ENCODE peak calls at places on chromosome 22, in nine cellular contexts. I, J, W, G, L, S, E, C and V are unnamed samples.

GRCh38 chr22:20571531-20572007 is 64.2 kb downstream of the MED15 start:
- DNase-seq in W (peak; percentile 53), S (peak; percentile 66), G (no peak), E (no peak), C (peak; percentile 41), J (no peak), L (no peak), I (peak; percentile 36), V (peak; percentile 53)

GRCh38 chr22:32996276-32996675 is 61.9 kb downstream of the SYN3 start:
- DNase-seq in E (no peak), L (no peak), I (no peak), J (no peak), G (no peak), C (no peak), W (no peak), S (no peak), V (no peak)

GRCh38 chr22:37064553-37064952 is 13.0 kb downstream of the KCTD17 start:
- DNase-seq in I (no peak), G (no peak), W (no peak), J (no peak), S (no peak), E (no peak), C (no peak), L (no peak), V (no peak)

GRCh38 chr22:28711820-28712777 is 29.5 kb downstream of the CHEK2 start:
- DNase-seq in J (no peak), E (no peak), I (peak; percentile 94), C (no peak), G (no peak), S (no peak), W (peak; percentile 97), L (no peak), V (peak; percentile 88)

GRCh38 chr22:20117656-20118571 is 888 bp upstream of the TRMT2A start:
- DNase-seq in C (peak; percentile 43), J (no peak), G (no peak), S (peak; percentile 40), L (peak; percentile 69), W (peak; percentile 31), I (peak; percentile 46), E (no peak), V (peak; percentile 23)

GRCh38 chr22:49170053-49170452 is 657.6 kb downstream of the BRD1 start:
- DNase-seq in S (no peak), E (no peak), I (no peak), G (no peak), W (no peak), L (no peak), C (no peak), J (no peak), V (no peak)

GRCh38 chr22:49966716-49967332 is 6.3 kb downstream of the PIM3 start:
- DNase-seq in W (no peak), G (peak; percentile 30), I (no peak), E (peak; percentile 75), L (peak; percentile 37), C (peak; percentile 38), J (no peak), S (no peak), V (no peak)

GRCh38 chr22:49062155-49063039 is 765.3 kb downstream of the BRD1 start:
- DNase-seq in C (peak; percentile 87), L (no peak), J (no peak), G (no peak), I (no peak), E (no peak), W (no peak), S (no peak), V (no peak)

GRCh38 chr22:25961699-25962098 is 207.6 kb upstream of the SEZ6L start:
- DNase-seq in C (no peak), J (no peak), E (no peak), S (no peak), I (no peak), G (no peak), L (no peak), W (no peak), V (no peak)

GRCh38 chr22:25956801-25957200 is 212.5 kb upstream of the SEZ6L start:
- DNase-seq in L (no peak), W (no peak), C (no peak), G (no peak), I (no peak), E (no peak), J (no peak), S (no peak), V (no peak)

GRCh38 chr22:35892192-35892591 is 136.4 kb downstream of the RBFOX2 start:
- DNase-seq in W (peak; percentile 80), J (no peak), S (no peak), L (no peak), G (no peak), I (peak; percentile 70), E (no peak), C (no peak), V (peak; percentile 72)

GRCh38 chr22:32317524-32317923 is 40.1 kb upstream of the RFPL3 start:
- DNase-seq in E (no peak), W (no peak), L (no peak), S (no peak), G (no peak), I (no peak), C (no peak), J (no peak), V (no peak)

GRCh38 chr22:27686534-27686933 is 115.0 kb downstream of the MN1 start:
- DNase-seq in S (no peak), E (peak; percentile 97), W (peak; percentile 90), L (no peak), J (no peak), C (peak; percentile 54), I (peak; percentile 30), G (peak; percentile 86), V (peak; percentile 69)

GRCh38 chr22:45572444-45572843 is 69.8 kb downstream of the FBLN1 start:
- DNase-seq in G (no peak), E (no peak), S (no peak), C (no peak), W (peak; percentile 22), L (no peak), J (no peak), I (peak; percentile 95), V (peak; percentile 34)

GRCh38 chr22:37021710-37022482 is 2.4 kb downstream of the MPST start:
- DNase-seq in J (no peak), E (no peak), G (no peak), C (no peak), S (peak; percentile 39), L (no peak), I (peak; percentile 65), W (peak; percentile 48), V (peak; percentile 50)

GRCh38 chr22:17268501-17269223 is 49.4 kb upstream of the ADA2 start:
- DNase-seq in J (no peak), L (no peak), I (no peak), W (no peak), G (no peak), E (no peak), S (no peak), C (no peak), V (peak; percentile 9)
- TF ChIP-seq CTCF in J (peak; percentile 11), L (peak; percentile 56), I (no peak), W (no peak), G (no peak), E (no peak), S (no peak), C (no peak), V (no peak)

GRCh38 chr22:47515384-47516125 is 753.1 kb downstream of the TBC1D22A start:
- DNase-seq in G (no peak), L (no peak), S (no peak), E (no peak), J (no peak), C (no peak), I (no peak), W (no peak), V (no peak)
- TF ChIP-seq CTCF in G (no peak), L (no peak), S (no peak), E (no peak), J (no peak), C (no peak), I (no peak), W (no peak), V (no peak)

GRCh38 chr22:22076937-22077703 is 94.5 kb upstream of the TOP3B start:
- DNase-seq in W (peak; percentile 69), C (no peak), G (no peak), L (no peak), I (peak; percentile 85), S (no peak), E (no peak), J (no peak), V (peak; percentile 73)

GRCh38 chr22:22075382-22076163 is 93.0 kb upstream of the TOP3B start:
- DNase-seq in S (no peak), L (no peak), W (no peak), J (no peak), I (no peak), C (no peak), G (no peak), E (no peak), V (no peak)

GRCh38 chr22:22074634-22075381 is 92.2 kb upstream of the TOP3B start:
- DNase-seq in C (no peak), E (no peak), G (no peak), S (no peak), I (peak; percentile 55), L (no peak), J (no peak), W (no peak), V (no peak)

GRCh38 chr22:22078329-22078728 is 95.7 kb upstream of the TOP3B start:
- DNase-seq in J (no peak), L (no peak), W (no peak), E (no peak), I (no peak), G (no peak), S (no peak), C (no peak), V (no peak)

DNA sequence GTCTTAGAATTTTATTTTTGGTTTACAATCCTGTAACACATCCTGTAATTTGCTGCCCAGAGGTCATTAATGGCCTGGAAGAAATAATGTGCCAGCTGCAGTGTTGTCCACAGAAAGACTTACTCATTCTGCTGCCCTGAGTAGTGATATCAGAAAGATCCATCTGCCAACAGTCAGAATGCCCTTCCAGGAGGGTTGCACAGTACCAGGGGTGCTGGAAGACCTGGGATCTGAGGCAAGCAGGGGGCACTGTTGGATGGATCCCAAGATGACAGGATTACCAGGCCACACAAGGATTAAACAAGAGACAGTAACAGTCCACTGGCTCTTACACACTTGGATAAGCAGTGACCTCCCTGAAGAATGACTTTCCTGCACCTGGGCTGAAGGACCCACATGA is 93.8 kb upstream of the TOP3B start:
- DNase-seq in L (no peak), W (no peak), C (no peak), E (no peak), S (no peak), J (no peak), G (no peak), I (no peak), V (no peak)
- TF ChIP-seq CTCF in L (no peak), W (no peak), C (no peak), E (no peak), S (no peak), J (no peak), G (no peak), I (no peak), V (no peak)

DNA sequence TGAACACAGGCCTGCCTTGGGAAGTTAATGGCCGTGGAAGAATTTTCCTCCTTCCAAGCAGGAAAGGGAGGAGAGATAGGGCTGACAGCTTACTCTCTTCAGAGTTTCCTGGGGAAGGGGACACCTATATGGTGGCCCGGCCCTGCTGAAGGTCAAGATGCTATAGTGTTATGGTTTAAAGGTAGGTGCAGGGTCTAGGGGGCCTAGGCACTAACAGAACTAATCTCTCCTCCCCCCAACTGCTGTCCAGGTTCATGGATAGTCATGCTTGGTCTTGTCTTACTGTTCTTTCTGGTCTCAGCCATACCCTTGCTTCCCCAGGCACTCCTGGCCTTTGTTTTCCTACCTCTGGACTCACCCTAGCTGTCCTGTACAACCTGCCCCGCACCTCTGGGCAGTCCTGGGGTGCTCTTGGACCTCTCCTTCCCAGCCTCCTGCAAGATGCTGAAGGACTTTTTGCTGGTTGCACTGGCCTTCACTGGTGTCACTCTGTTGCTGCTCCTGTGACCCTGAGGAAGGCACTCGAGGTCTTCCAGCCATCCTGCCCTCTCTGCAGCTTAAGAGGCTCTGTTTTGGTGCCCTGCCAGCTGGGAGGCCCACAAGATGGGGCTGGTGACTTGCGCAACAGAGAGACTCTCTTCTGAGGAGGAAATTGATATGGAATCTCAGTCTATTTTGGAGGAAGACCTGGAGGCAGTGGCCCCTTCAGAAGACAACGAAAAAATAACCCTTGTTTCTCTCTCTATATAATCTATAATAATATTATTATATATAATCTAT is 17.9 kb downstream of the SEC14L3 start:
- DNase-seq in J (no peak), I (no peak), G (no peak), S (no peak), C (no peak), W (peak; percentile 13), L (no peak), E (no peak), V (peak; percentile 15)
- TF ChIP-seq CTCF in J (no peak), I (no peak), G (no peak), S (no peak), C (no peak), W (no peak), L (no peak), E (no peak), V (no peak)